ENCODE peak calls at places on chromosome 18, in five cellular contexts. S is lower lobe of right lung, D is IMR-90, U is body of pancreas, M is OCI-LY7. X is an unnamed sample.

GRCh38 chr18:7955175-7955574 is 388.1 kb downstream of the PTPRM start:
- DNase-seq in S (no peak), D (no peak), U (no peak), M (no peak), X (no peak)

GRCh38 chr18:38796762-38797161 is 1231.2 kb upstream of the CELF4 start:
- DNase-seq in S (no peak), D (no peak), U (no peak), M (no peak), X (no peak)

GRCh38 chr18:55402731-55403405 is 185.1 kb downstream of the TCF4 start:
- DNase-seq in S (no peak), D (no peak), U (no peak), M (no peak), X (no peak)

GRCh38 chr18:80105369-80106167 is 3.5 kb upstream of the ADNP2 start:
- DNase-seq in S (no peak), D (no peak), U (no peak), M (peak; percentile 24), X (no peak)

GRCh38 chr18:45839415-45840395 is 14.2 kb downstream of the SIGLEC15 start:
- DNase-seq in S (no peak), D (peak; percentile 80), U (peak; percentile 43), M (no peak), X (no peak)

GRCh38 chr18:62485684-62486083 is 37.1 kb upstream of the ZCCHC2 start:
- DNase-seq in S (no peak), D (peak; percentile 76), U (no peak), M (no peak), X (peak; percentile 91)

GRCh38 chr18:9787126-9787525 is 79.0 kb downstream of the RAB31 start:
- DNase-seq in S (no peak), D (peak; percentile 20), U (no peak), M (no peak), X (no peak)

GRCh38 chr18:2173464-2173863 is 397.8 kb downstream of the METTL4 start:
- DNase-seq in S (no peak), D (peak; percentile 48), U (no peak), M (no peak), X (peak; percentile 40)

GRCh38 chr18:68431111-68431921 is 283.6 kb downstream of the TMX3 start:
- DNase-seq in S (no peak), D (no peak), U (no peak), M (no peak), X (no peak)

GRCh38 chr18:36386150-36386920 is 88.8 kb downstream of the FHOD3 start:
- DNase-seq in S (no peak), D (no peak), U (no peak), M (no peak), X (peak; percentile 69)

GRCh38 chr18:3485153-3486149 is 35.5 kb downstream of the TGIF1 start:
- DNase-seq in S (no peak), D (no peak), U (no peak), M (no peak), X (no peak)

GRCh38 chr18:63043516-63043915 is 276.1 kb downstream of the BCL2 start:
- DNase-seq in S (no peak), D (peak; percentile 7), U (no peak), M (no peak), X (peak; percentile 13)

GRCh38 chr18:45664824-45665763 is 49.8 kb downstream of the SLC14A2 start:
- DNase-seq in S (no peak), D (peak; percentile 68), U (peak; percentile 60), M (peak; percentile 48), X (peak; percentile 52)

GRCh38 chr18:35953688-35954087 is 18.8 kb upstream of the RMP24 start:
- DNase-seq in S (no peak), D (no peak), U (no peak), M (no peak), X (no peak)

GRCh38 chr18:68714356-68714706 is 577 bp downstream of the TMX3 start:
- DNase-seq in S (peak; percentile 47), D (no peak), U (no peak), M (peak; percentile 3), X (no peak)

GRCh38 chr18:60018801-60019462 is 119.1 kb downstream of the PMAIP1 start:
- DNase-seq in S (no peak), D (peak; percentile 45), U (no peak), M (no peak), X (peak; percentile 5)

GRCh38 chr18:34531110-34531509 is 179.0 kb upstream of the DTNA start:
- DNase-seq in S (no peak), D (no peak), U (no peak), M (no peak), X (no peak)

GRCh38 chr18:13099113-13099512 is 108.0 kb downstream of the CEP192 start:
- DNase-seq in S (no peak), D (no peak), U (no peak), M (no peak), X (no peak)

GRCh38 chr18:73355076-73355475 is 487.3 kb upstream of the NETO1 start:
- DNase-seq in S (no peak), D (peak; percentile 15), U (no peak), M (no peak), X (no peak)

GRCh38 chr18:26458526-26459232 is 89.7 kb downstream of the KCTD1 start:
- DNase-seq in S (no peak), D (peak; percentile 80), U (no peak), M (no peak), X (no peak)

GRCh38 chr18:73645175-73645715 is 502.4 kb downstream of the FBXO15 start:
- DNase-seq in S (no peak), D (peak; percentile 77), U (no peak), M (no peak), X (no peak)

GRCh38 chr18:54191352-54191751 is 33.1 kb downstream of the MBD2 start:
- DNase-seq in S (no peak), D (no peak), U (no peak), M (no peak), X (peak; percentile 4)

GRCh38 chr18:76805221-76805620 is 17.1 kb upstream of the ZNF236 start:
- DNase-seq in S (no peak), D (peak; percentile 45), U (no peak), M (no peak), X (no peak)

GRCh38 chr18:10119991-10120390 is 206.2 kb downstream of the VAPA start:
- DNase-seq in S (no peak), D (no peak), U (no peak), M (no peak), X (no peak)

GRCh38 chr18:8212893-8213805 is 396.1 kb upstream of the RAB12 start:
- DNase-seq in S (no peak), D (peak; percentile 94), U (no peak), M (no peak), X (peak; percentile 27)

GRCh38 chr18:363327-364115 is 95.7 kb upstream of the THOC1 start:
- DNase-seq in S (no peak), D (peak; percentile 20), U (no peak), M (no peak), X (no peak)

GRCh38 chr18:48975221-48975816 is 24.6 kb upstream of the SMAD7 start:
- DNase-seq in S (no peak), D (no peak), U (no peak), M (no peak), X (no peak)

GRCh38 chr18:48977914-48978313 is 27.1 kb upstream of the SMAD7 start:
- DNase-seq in S (no peak), D (no peak), U (no peak), M (no peak), X (no peak)

GRCh38 chr18:48974304-48975220 is 23.8 kb upstream of the SMAD7 start:
- DNase-seq in S (no peak), D (no peak), U (no peak), M (no peak), X (no peak)

GRCh38 chr18:48975817-48976649 is 25.3 kb upstream of the SMAD7 start:
- DNase-seq in S (peak; percentile 79), D (peak; percentile 57), U (peak; percentile 77), M (peak; percentile 44), X (peak; percentile 69)

DNA sequence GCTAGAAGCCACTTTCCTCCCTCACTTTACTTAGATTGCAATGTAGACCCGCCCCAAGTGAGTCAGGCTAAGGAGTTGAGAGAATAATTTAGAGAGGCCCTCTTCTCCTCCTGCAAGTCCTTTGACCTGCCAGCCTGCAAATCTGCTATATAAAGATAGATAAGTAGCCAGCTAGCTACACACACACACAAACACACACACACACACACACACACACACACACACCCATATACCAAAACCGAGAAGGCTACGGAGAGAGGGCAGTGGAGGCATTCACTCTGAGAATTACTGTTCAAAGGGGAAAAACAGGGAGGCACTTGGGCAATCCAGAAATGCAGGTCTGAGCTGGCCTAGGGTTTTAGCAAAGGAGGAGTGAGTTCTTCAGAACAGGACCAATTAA is 23.0 kb upstream of the SMAD7 start:
- DNase-seq in S (no peak), D (peak; percentile 23), U (no peak), M (no peak), X (no peak)
- H3K27ac ChIP-seq in S (peak overlapping the region; percentile 24), D (no peak overlapping the region), U (no peak overlapping the region), M (no peak overlapping the region), X (peak overlapping the region; percentile 84)

GRCh38 chr18:23245461-23245860 is 110.2 kb downstream of the CABLES1 start:
- DNase-seq in S (no peak), D (no peak), U (no peak), M (no peak), X (no peak)

GRCh38 chr18:23239885-23240608 is 104.8 kb downstream of the CABLES1 start:
- DNase-seq in S (no peak), D (no peak), U (no peak), M (peak; percentile 67), X (no peak)

GRCh38 chr18:23244431-23244830 is 109.1 kb downstream of the CABLES1 start:
- DNase-seq in S (no peak), D (no peak), U (no peak), M (no peak), X (no peak)

GRCh38 chr18:23240609-23240930 is 105.3 kb downstream of the CABLES1 start:
- DNase-seq in S (no peak), D (no peak), U (no peak), M (no peak), X (no peak)

GRCh38 chr18:23243178-23243577 is 107.9 kb downstream of the CABLES1 start:
- DNase-seq in S (peak; percentile 70), D (no peak), U (no peak), M (peak; percentile 85), X (no peak)
- TF ChIP-seq CTCF in S (peak; percentile 28), D (no peak), U (no peak), M (peak; percentile 84), X (no peak)

DNA sequence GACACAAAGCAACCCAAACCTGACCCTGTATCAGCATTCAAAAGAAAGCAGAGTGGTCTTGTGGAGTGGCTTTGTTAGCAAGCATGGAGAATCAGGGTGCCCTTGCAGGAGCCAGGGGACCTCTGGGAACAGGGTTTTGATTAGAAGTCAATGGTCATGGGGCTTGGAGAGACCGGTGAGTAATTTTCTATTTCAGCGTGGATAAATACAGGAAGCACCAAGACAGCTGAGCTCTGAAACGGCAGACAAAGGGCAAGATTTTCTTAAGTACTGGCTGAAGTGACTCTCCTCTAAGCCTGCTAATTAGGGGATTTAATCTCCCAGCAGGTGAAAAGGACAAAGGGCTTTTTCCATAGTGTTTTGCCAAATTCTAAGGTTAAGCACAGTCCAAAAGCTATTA is 78.0 kb upstream of the GAREM1 start:
- DNase-seq in S (no peak), D (no peak), U (no peak), M (no peak), X (no peak)
- H3K27ac ChIP-seq in S (no peak overlapping the region), D (no peak overlapping the region), U (no peak overlapping the region), M (no peak overlapping the region), X (no peak overlapping the region)

DNA sequence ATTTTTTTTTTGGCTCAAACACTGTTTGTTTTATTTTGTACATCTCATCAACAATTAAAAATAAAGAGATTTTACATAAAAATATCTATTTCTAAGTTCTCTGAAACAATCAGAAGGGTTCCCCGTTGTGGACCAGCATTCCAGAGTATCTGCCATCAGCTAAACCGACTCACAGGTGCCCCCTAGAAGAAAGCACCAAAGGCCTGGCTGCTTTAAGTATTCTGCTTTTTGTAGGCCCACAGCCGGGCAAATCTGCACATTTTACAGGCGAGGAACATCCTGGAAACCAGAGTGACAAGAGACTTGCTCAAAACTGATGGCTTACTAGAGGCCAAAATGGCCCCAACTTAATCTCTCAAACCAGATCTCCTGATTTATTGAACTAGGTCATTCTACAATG is 82.2 kb upstream of the SETBP1 start:
- DNase-seq in S (no peak), D (no peak), U (no peak), M (no peak), X (no peak)
- TF ChIP-seq CTCF in S (no peak), D (no peak), U (no peak), M (peak; percentile 14), X (no peak)

X was measured in RWPE1.